ENCODE peak calls at places on chromosomes 6 and 20, in eight cellular contexts. One of them, this sample, is unnamed.

GRCh38 chr6:166026586-166027126 is 141.0 kb downstream of the TBXT start:
- DNase-seq in SK-N-SH: no peak
- DNase-seq in HepG2: no peak
- DNase-seq in HCT116: no peak
- DNase-seq in K562: no peak
- DNase-seq in GM12878: no peak
- DNase-seq in A549: no peak
- DNase-seq in H1: no peak
- DNase-seq in this sample: no peak

GRCh38 chr6:108690326-108691000 is 129.7 kb downstream of the FOXO3 start:
- DNase-seq in HepG2: no peak
- DNase-seq in K562: no peak
- DNase-seq in H1: no peak
- DNase-seq in SK-N-SH: no peak
- DNase-seq in HCT116: no peak
- DNase-seq in A549: no peak
- DNase-seq in GM12878: no peak
- DNase-seq in this sample: peak; percentile 65

GRCh38 chr6:3451498-3451897 is 5.4 kb downstream of the SLC22A23 start:
- DNase-seq in H1: no peak
- DNase-seq in A549: no peak
- DNase-seq in GM12878: no peak
- DNase-seq in HepG2: no peak
- DNase-seq in SK-N-SH: no peak
- DNase-seq in K562: no peak
- DNase-seq in HCT116: no peak
- DNase-seq in this sample: no peak

GRCh38 chr6:134511984-134512383 is 194.1 kb upstream of the SGK1 start:
- DNase-seq in HCT116: no peak
- DNase-seq in GM12878: no peak
- DNase-seq in HepG2: no peak
- DNase-seq in K562: no peak
- DNase-seq in SK-N-SH: no peak
- DNase-seq in H1: no peak
- DNase-seq in A549: no peak
- DNase-seq in this sample: no peak

GRCh38 chr6:33175436-33176069 is 16.7 kb downstream of the COL11A2 start:
- DNase-seq in GM12878: no peak
- DNase-seq in K562: no peak
- DNase-seq in SK-N-SH: no peak
- DNase-seq in H1: no peak
- DNase-seq in A549: no peak
- DNase-seq in HepG2: peak; percentile 22
- DNase-seq in HCT116: no peak
- DNase-seq in this sample: no peak

GRCh38 chr6:154931741-154932424 is 63.2 kb upstream of the TIAM2 start:
- DNase-seq in GM12878: no peak
- DNase-seq in HCT116: no peak
- DNase-seq in HepG2: peak; percentile 41
- DNase-seq in SK-N-SH: no peak
- DNase-seq in K562: no peak
- DNase-seq in H1: no peak
- DNase-seq in A549: no peak
- DNase-seq in this sample: peak; percentile 73

GRCh38 chr6:96520039-96520850 is 1.4 kb upstream of the UFL1 start:
- DNase-seq in K562: no peak
- DNase-seq in HCT116: peak; percentile 86
- DNase-seq in HepG2: no peak
- DNase-seq in SK-N-SH: no peak
- DNase-seq in GM12878: no peak
- DNase-seq in A549: no peak
- DNase-seq in H1: no peak
- DNase-seq in this sample: peak; percentile 35

GRCh38 chr6:41256383-41256782 is 28.2 kb downstream of the TREML4 start:
- DNase-seq in K562: no peak
- DNase-seq in HepG2: no peak
- DNase-seq in A549: no peak
- DNase-seq in HCT116: no peak
- DNase-seq in H1: no peak
- DNase-seq in GM12878: peak; percentile 51
- DNase-seq in SK-N-SH: no peak
- DNase-seq in this sample: no peak

GRCh38 chr6:35259946-35260626 is 551 bp downstream of the ZNF76 start:
- DNase-seq in SK-N-SH: peak; percentile 91
- DNase-seq in HCT116: peak; percentile 42
- DNase-seq in H1: peak; percentile 86
- DNase-seq in GM12878: peak; percentile 55
- DNase-seq in K562: peak; percentile 97
- DNase-seq in A549: peak; percentile 70
- DNase-seq in HepG2: peak; percentile 79
- DNase-seq in this sample: peak; percentile 16

GRCh38 chr6:6803180-6803978 is 214.9 kb downstream of the LY86 start:
- DNase-seq in H1: no peak
- DNase-seq in GM12878: no peak
- DNase-seq in K562: no peak
- DNase-seq in HepG2: no peak
- DNase-seq in SK-N-SH: no peak
- DNase-seq in A549: no peak
- DNase-seq in HCT116: peak; percentile 97
- DNase-seq in this sample: no peak

GRCh38 chr20:54292186-54292585 is 84.3 kb downstream of the PFDN4 start:
- DNase-seq in SK-N-SH: no peak
- DNase-seq in GM12878: no peak
- DNase-seq in HCT116: no peak
- DNase-seq in HepG2: no peak
- DNase-seq in H1: no peak
- DNase-seq in A549: no peak
- DNase-seq in K562: no peak
- DNase-seq in this sample: peak; percentile 25
- TF ChIP-seq RAD21 in SK-N-SH: no peak
- TF ChIP-seq RAD21 in GM12878: no peak
- TF ChIP-seq RAD21 in HCT116: no peak
- TF ChIP-seq RAD21 in HepG2: no peak
- TF ChIP-seq RAD21 in H1: no peak
- TF ChIP-seq RAD21 in A549: no peak
- TF ChIP-seq RAD21 in K562: no peak
- TF ChIP-seq RAD21 in this sample: no peak

GRCh38 chr20:62931464-62931863 is 5.2 kb upstream of the DIDO1 start:
- DNase-seq in K562: no peak
- DNase-seq in SK-N-SH: no peak
- DNase-seq in HCT116: no peak
- DNase-seq in HepG2: no peak
- DNase-seq in GM12878: no peak
- DNase-seq in A549: no peak
- DNase-seq in H1: no peak
- DNase-seq in this sample: no peak

GRCh38 chr20:62935204-62935967 is 2.6 kb upstream of the GID8 start:
- DNase-seq in HCT116: no peak
- DNase-seq in SK-N-SH: no peak
- DNase-seq in HepG2: no peak
- DNase-seq in K562: no peak
- DNase-seq in H1: no peak
- DNase-seq in A549: no peak
- DNase-seq in GM12878: no peak
- DNase-seq in this sample: no peak

GRCh38 chr20:62935968-62936585 is 1.9 kb upstream of the GID8 start:
- DNase-seq in K562: no peak
- DNase-seq in HepG2: no peak
- DNase-seq in HCT116: no peak
- DNase-seq in A549: no peak
- DNase-seq in SK-N-SH: no peak
- DNase-seq in GM12878: no peak
- DNase-seq in H1: no peak
- DNase-seq in this sample: no peak

GRCh38 chr20:62936996-62937352 is 973 bp upstream of the GID8 start:
- DNase-seq in HepG2: peak; percentile 81
- DNase-seq in A549: peak; percentile 40
- DNase-seq in GM12878: no peak
- DNase-seq in H1: no peak
- DNase-seq in K562: no peak
- DNase-seq in HCT116: no peak
- DNase-seq in SK-N-SH: no peak
- DNase-seq in this sample: peak; percentile 83

DNA sequence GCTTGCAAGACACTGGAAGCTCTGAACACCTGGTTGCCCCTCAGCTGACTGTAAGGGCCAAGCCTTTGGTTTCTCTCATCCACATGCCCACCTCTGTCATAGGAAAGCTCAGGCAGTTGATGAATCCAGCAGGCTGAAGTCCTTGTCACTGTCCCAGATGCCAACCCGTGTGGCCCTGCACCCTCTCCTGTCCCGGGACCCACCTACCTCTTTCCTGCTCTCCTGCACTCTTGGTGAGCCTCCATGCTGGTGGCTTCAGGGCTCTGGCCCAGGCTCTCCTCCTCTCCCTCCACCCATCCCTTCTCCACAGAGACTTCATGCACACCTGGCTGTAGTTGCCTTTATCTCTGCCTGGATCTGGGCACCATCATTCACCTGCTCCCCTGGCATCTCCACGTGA is 4.0 kb upstream of the GID8 start:
- DNase-seq in HepG2: no peak
- DNase-seq in HCT116: no peak
- DNase-seq in K562: no peak
- DNase-seq in GM12878: no peak
- DNase-seq in SK-N-SH: no peak
- DNase-seq in A549: no peak
- DNase-seq in H1: no peak
- DNase-seq in this sample: no peak
- TF ChIP-seq RAD21 in HepG2: no peak
- TF ChIP-seq RAD21 in HCT116: no peak
- TF ChIP-seq RAD21 in K562: no peak
- TF ChIP-seq RAD21 in GM12878: no peak
- TF ChIP-seq RAD21 in SK-N-SH: no peak
- TF ChIP-seq RAD21 in A549: no peak
- TF ChIP-seq RAD21 in H1: no peak
- TF ChIP-seq RAD21 in this sample: no peak

DNA sequence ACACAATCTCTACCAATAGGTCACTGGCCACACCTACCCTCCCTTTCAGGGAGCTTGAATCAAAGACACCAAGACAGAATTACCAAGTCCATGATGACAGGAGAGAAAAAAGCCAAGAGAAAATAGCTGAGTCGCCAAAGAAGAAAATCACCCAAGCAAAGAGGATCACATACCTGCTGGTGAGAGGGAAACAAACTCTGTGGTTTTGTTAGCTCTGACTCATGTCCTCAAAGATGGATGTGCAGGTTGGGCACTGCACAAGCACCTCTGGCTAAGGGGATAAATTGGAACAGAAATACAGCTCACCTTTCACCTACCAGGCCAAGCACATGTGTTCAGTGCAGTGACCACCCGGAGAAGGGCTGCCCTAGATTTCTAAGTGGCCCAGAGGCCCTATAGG is 114.8 kb downstream of the TFAP2A start:
- DNase-seq in A549: no peak
- DNase-seq in HepG2: no peak
- DNase-seq in K562: no peak
- DNase-seq in HCT116: peak; percentile 12
- DNase-seq in GM12878: no peak
- DNase-seq in SK-N-SH: no peak
- DNase-seq in H1: no peak
- DNase-seq in this sample: no peak
- TF ChIP-seq RAD21 in A549: no peak
- TF ChIP-seq RAD21 in HepG2: no peak
- TF ChIP-seq RAD21 in K562: no peak
- TF ChIP-seq RAD21 in HCT116: no peak
- TF ChIP-seq RAD21 in GM12878: no peak
- TF ChIP-seq RAD21 in SK-N-SH: no peak
- TF ChIP-seq RAD21 in H1: no peak
- TF ChIP-seq RAD21 in this sample: no peak

DNA sequence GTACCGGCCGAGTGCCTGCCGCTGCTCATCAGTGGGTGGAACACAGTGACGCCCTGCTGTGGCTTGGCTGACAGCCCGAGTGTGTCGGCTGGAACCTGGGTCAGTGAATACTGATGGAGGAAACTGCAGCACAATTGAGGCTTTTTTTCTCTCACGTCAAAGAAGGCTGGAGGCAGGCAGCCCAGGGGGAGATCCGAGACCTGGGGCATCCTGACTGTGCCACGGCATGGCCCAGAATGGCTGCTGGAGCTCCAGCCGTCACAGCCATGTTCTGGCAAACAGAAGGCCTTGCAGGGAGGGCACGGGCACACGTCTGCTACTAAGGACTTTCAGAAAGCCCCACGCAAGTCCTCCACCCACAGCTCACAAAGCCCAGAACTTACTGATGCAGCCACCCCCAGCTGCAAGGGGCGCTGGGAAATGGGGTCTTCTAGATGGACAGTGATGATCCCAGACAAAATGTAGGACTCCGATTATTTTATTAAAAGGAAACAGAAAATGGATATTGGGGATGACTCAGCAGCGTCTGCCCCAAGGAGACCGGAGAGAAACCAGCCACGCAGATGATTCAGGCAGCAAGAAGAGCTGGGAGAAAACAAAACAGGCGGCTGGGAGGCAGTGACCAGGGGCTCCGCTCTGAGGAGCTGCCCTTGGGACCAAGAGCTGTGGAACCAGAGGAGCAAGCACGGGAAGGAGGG is 140.0 kb downstream of the TAF4 start:
- DNase-seq in SK-N-SH: no peak
- DNase-seq in A549: no peak
- DNase-seq in HCT116: peak; percentile 24
- DNase-seq in H1: no peak
- DNase-seq in GM12878: no peak
- DNase-seq in HepG2: no peak
- DNase-seq in K562: peak; percentile 43
- DNase-seq in this sample: peak; percentile 65
- TF ChIP-seq RAD21 in SK-N-SH: no peak
- TF ChIP-seq RAD21 in A549: no peak
- TF ChIP-seq RAD21 in HCT116: no peak
- TF ChIP-seq RAD21 in H1: no peak
- TF ChIP-seq RAD21 in GM12878: no peak
- TF ChIP-seq RAD21 in HepG2: no peak
- TF ChIP-seq RAD21 in K562: no peak
- TF ChIP-seq RAD21 in this sample: no peak

GRCh38 chr6:101705866-101706265 is 312.4 kb downstream of the GRIK2 start:
- DNase-seq in H1: no peak
- DNase-seq in K562: no peak
- DNase-seq in A549: no peak
- DNase-seq in GM12878: no peak
- DNase-seq in SK-N-SH: no peak
- DNase-seq in HCT116: no peak
- DNase-seq in HepG2: no peak
- DNase-seq in this sample: peak; percentile 43
- TF ChIP-seq RAD21 in H1: no peak
- TF ChIP-seq RAD21 in K562: no peak
- TF ChIP-seq RAD21 in A549: no peak
- TF ChIP-seq RAD21 in GM12878: no peak
- TF ChIP-seq RAD21 in SK-N-SH: no peak
- TF ChIP-seq RAD21 in HCT116: no peak
- TF ChIP-seq RAD21 in HepG2: no peak
- TF ChIP-seq RAD21 in this sample: no peak

This sample was measured in IMR-90.